ENCODE peak calls at places on chromosome 2, in seven cellular contexts. V is WERI-Rb-1; R is heart left ventricle; I is AG10803; B is CD4-positive, alpha-beta T cell; C is transverse colon; M is upper lobe of right lung. A is an unnamed sample.

GRCh38 chr2:156892449-156893335 is 364.8 kb upstream of the GALNT5 start:
- DNase-seq in C (no peak), V (peak), M (no peak), B (no peak), I (peak), R (no peak), A (no peak)

GRCh38 chr2:67156796-67157195 is 240.3 kb upstream of the ETAA1 start:
- DNase-seq in V (no peak), C (no peak), I (no peak), M (no peak), B (no peak), R (no peak), A (no peak)

GRCh38 chr2:144396318-144396717 is 123.6 kb downstream of the ZEB2 start:
- DNase-seq in R (no peak), B (no peak), V (no peak), M (no peak), I (no peak), C (no peak), A (no peak)

GRCh38 chr2:36965751-36966369 is 476 bp downstream of the STRN start:
- DNase-seq in V (peak), B (peak), I (no peak), R (peak), M (peak), C (peak), A (no peak)

GRCh38 chr2:157923598-157923997 is 47.5 kb upstream of the ACVR1 start:
- DNase-seq in I (no peak), C (no peak), V (no peak), M (no peak), B (no peak), R (no peak), A (no peak)

GRCh38 chr2:20050104-20050711 is 1.2 kb downstream of the LAPTM4A start:
- DNase-seq in V (peak), C (peak), M (no peak), I (peak), R (no peak), B (no peak), A (no peak)

GRCh38 chr2:165450141-165450540 is 19.4 kb upstream of the CSRNP3 start:
- DNase-seq in B (no peak), C (no peak), M (no peak), I (no peak), R (no peak), V (no peak), A (no peak)

GRCh38 chr2:241036397-241036963 is 38.1 kb downstream of the SNED1 start:
- DNase-seq in B (peak), V (no peak), R (no peak), M (peak), C (peak), I (no peak), A (peak)

GRCh38 chr2:38109732-38110181 is 33.8 kb upstream of the CYP1B1 start:
- DNase-seq in I (peak), R (no peak), C (no peak), B (no peak), V (no peak), M (no peak), A (no peak)

GRCh38 chr2:239544141-239544800 is 143.5 kb upstream of the HDAC4 start:
- DNase-seq in I (peak), M (no peak), R (no peak), V (no peak), C (peak), B (no peak), A (no peak)

GRCh38 chr2:240111253-240111652 is 24.9 kb downstream of the COPS9 start:
- DNase-seq in R (no peak), B (no peak), C (no peak), V (no peak), M (no peak), I (peak), A (no peak)

GRCh38 chr2:138997849-138998517 is 217.8 kb upstream of the NXPH2 start:
- DNase-seq in C (no peak), R (no peak), B (no peak), M (no peak), V (no peak), I (no peak), A (no peak)

GRCh38 chr2:10285191-10285577 is 17.5 kb upstream of the HPCAL1 start:
- DNase-seq in V (no peak), I (no peak), R (no peak), B (no peak), M (no peak), C (no peak), A (no peak)

GRCh38 chr2:40401896-40402295 is 50.0 kb downstream of the SLC8A1 start:
- DNase-seq in R (no peak), M (no peak), B (no peak), C (no peak), V (no peak), I (peak), A (no peak)

GRCh38 chr2:105388971-105389381 is 9.9 kb downstream of the FHL2 start:
- DNase-seq in B (no peak), C (no peak), R (peak), M (no peak), V (no peak), I (peak), A (no peak)

GRCh38 chr2:100104718-100105677 is 37.4 kb downstream of the AFF3 start:
- DNase-seq in V (peak), C (no peak), R (peak), M (peak), I (peak), B (no peak), A (peak)

GRCh38 chr2:131682122-131682944 is 154.6 kb downstream of the CCDC74A start:
- DNase-seq in M (peak), C (peak), B (peak), I (peak), R (peak), V (peak), A (peak)
- TF ChIP-seq CTCF in M (peak), C (peak), B (peak), I (peak), R (no peak), V (peak), A (no peak)

GRCh38 chr2:83823238-83823637 is 635.8 kb downstream of the SUCLG1 start:
- DNase-seq in R (no peak), M (no peak), I (no peak), B (no peak), V (no peak), C (no peak), A (peak)

GRCh38 chr2:83826601-83827000 is 632.5 kb downstream of the SUCLG1 start:
- DNase-seq in B (no peak), C (no peak), M (no peak), I (no peak), R (no peak), V (no peak), A (no peak)

GRCh38 chr2:83827618-83828017 is 631.5 kb downstream of the SUCLG1 start:
- DNase-seq in I (no peak), B (no peak), M (no peak), C (no peak), V (no peak), R (no peak), A (no peak)
- TF ChIP-seq CTCF in I (peak), B (no peak), M (no peak), C (no peak), V (no peak), R (no peak), A (no peak)

GRCh38 chr2:171316755-171317337 is 116.9 kb downstream of the METTL8 start:
- DNase-seq in R (no peak), M (no peak), B (no peak), V (no peak), C (no peak), I (no peak), A (no peak)

GRCh38 chr2:171319164-171319810 is 114.5 kb downstream of the METTL8 start:
- DNase-seq in R (no peak), M (no peak), C (no peak), V (no peak), B (no peak), I (peak), A (no peak)

GRCh38 chr2:171318463-171318934 is 115.3 kb downstream of the METTL8 start:
- DNase-seq in R (no peak), I (peak), V (no peak), C (peak), B (no peak), M (no peak), A (no peak)

GRCh38 chr2:171316220-171316619 is 117.6 kb downstream of the METTL8 start:
- DNase-seq in C (no peak), V (peak), B (no peak), M (no peak), R (no peak), I (no peak), A (no peak)

DNA sequence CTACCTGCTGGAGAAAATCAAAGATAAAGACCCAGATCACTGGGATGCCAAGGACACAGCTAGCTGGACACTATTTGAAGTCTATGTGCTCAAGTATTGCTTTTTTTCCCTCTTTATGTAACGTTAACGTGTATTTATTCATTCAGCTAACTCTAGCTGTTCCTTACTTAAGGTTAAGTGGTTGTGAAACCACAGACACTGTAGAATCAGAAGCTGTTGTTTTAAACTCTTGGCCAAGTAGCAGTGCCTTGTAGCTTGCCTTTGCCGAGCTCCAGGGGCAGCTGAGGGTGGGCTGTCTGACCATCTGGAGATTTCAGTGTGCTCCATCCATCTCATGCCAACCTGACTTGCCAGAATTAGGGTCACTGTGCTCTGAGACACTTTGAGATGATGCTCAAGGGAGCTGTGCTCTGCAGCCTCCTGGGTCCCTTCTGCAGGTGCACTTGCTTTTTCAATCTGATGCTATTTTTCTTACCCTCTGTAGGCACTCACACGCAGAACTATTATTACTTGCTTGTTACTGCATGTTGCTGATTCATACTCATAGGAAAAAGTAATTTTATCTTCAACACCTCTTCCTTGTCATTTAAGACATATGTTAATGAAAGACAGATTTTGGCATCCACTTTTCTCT is 116.2 kb downstream of the METTL8 start:
- DNase-seq in C (no peak), V (no peak), I (no peak), R (no peak), B (no peak), M (no peak), A (no peak)
- TF ChIP-seq CTCF in C (no peak), V (no peak), I (no peak), R (no peak), B (no peak), M (no peak), A (no peak)

GRCh38 chr2:65277791-65278449 is 50.3 kb downstream of the ACTR2 start:
- DNase-seq in B (no peak), V (no peak), C (no peak), R (peak), I (no peak), M (peak), A (no peak)
- TF ChIP-seq CTCF in B (no peak), V (no peak), C (no peak), R (no peak), I (no peak), M (peak), A (no peak)

GRCh38 chr2:70535573-70535972 is 18.1 kb downstream of the TGFA start:
- DNase-seq in V (no peak), I (no peak), C (no peak), R (no peak), B (no peak), M (no peak), A (no peak)
- TF ChIP-seq CTCF in V (no peak), I (no peak), C (no peak), R (no peak), B (no peak), M (no peak), A (no peak)

GRCh38 chr2:8133331-8133730 is 548.5 kb upstream of the ID2 start:
- DNase-seq in V (no peak), R (no peak), I (no peak), M (no peak), C (no peak), B (no peak), A (no peak)
- TF ChIP-seq CTCF in V (peak), R (no peak), I (no peak), M (no peak), C (no peak), B (no peak), A (no peak)

GRCh38 chr2:113407446-113408099 is 29.9 kb upstream of the ZNG1B start:
- DNase-seq in B (no peak), R (no peak), M (no peak), I (no peak), C (no peak), V (no peak), A (no peak)
- TF ChIP-seq CTCF in B (no peak), R (peak), M (peak), I (peak), C (no peak), V (peak), A (peak)

GRCh38 chr2:47069628-47070154 is 85.4 kb downstream of the STPG4 start:
- DNase-seq in I (peak), V (no peak), R (peak), C (peak), M (peak), B (no peak), A (no peak)

GRCh38 chr2:47068966-47069627 is 86.0 kb downstream of the STPG4 start:
- DNase-seq in I (no peak), M (no peak), V (no peak), C (no peak), R (no peak), B (no peak), A (no peak)

GRCh38 chr2:47072018-47072691 is 83.0 kb downstream of the STPG4 start:
- DNase-seq in V (peak), M (peak), R (peak), C (peak), I (peak), B (no peak), A (peak)

GRCh38 chr2:47070920-47071824 is 83.9 kb downstream of the STPG4 start:
- DNase-seq in I (peak), C (peak), R (peak), V (no peak), M (peak), B (no peak), A (no peak)

GRCh38 chr2:47070155-47070919 is 84.8 kb downstream of the STPG4 start:
- DNase-seq in M (no peak), V (no peak), I (peak), C (no peak), R (peak), B (no peak), A (no peak)
- TF ChIP-seq CTCF in M (no peak), V (no peak), I (no peak), C (no peak), R (no peak), B (no peak), A (no peak)

GRCh38 chr2:63699549-63699839 is 110.7 kb downstream of the MDH1 start:
- DNase-seq in R (no peak), V (no peak), M (no peak), C (no peak), B (no peak), I (no peak), A (no peak)

GRCh38 chr2:63700276-63700675 is 111.5 kb downstream of the MDH1 start:
- DNase-seq in B (no peak), C (no peak), R (no peak), I (peak), V (no peak), M (no peak), A (no peak)

GRCh38 chr2:63701406-63701805 is 112.6 kb downstream of the MDH1 start:
- DNase-seq in I (no peak), R (no peak), V (no peak), M (no peak), B (no peak), C (no peak), A (no peak)

GRCh38 chr2:63697160-63697559 is 108.4 kb downstream of the MDH1 start:
- DNase-seq in R (no peak), V (no peak), M (no peak), C (no peak), B (no peak), I (no peak), A (no peak)

GRCh38 chr2:63698825-63699548 is 110.2 kb downstream of the MDH1 start:
- DNase-seq in B (no peak), V (peak), C (peak), I (peak), M (no peak), R (peak), A (no peak)
- TF ChIP-seq CTCF in B (peak), V (peak), C (no peak), I (peak), M (peak), R (peak), A (no peak)

A was measured in spleen.